ENCODE peak calls at places on chromosomes 5 and 9, in eight cellular contexts. E, Z, R, U, A, P, V and Q are unnamed samples.

GRCh38 chr9:12069366-12069765 is 623.8 kb upstream of the TYRP1 start:
- DNase-seq in V (no peak), A (no peak), U (no peak), Z (no peak), R (no peak), E (no peak), P (no peak), Q (no peak)

GRCh38 chr9:21616082-21616778 is 134.1 kb upstream of the IFNE start:
- DNase-seq in Z (no peak), P (no peak), E (no peak), R (peak), A (no peak), U (peak), V (no peak), Q (no peak)

GRCh38 chr5:129460121-129460950 is at the start of gene ADAMTS19:
- DNase-seq in Z (no peak), R (no peak), P (no peak), V (peak), E (peak), U (no peak), A (no peak), Q (no peak)

GRCh38 chr5:132417010-132417439 is 47.5 kb downstream of the SLC22A5 start:
- DNase-seq in E (no peak), U (no peak), P (peak), V (no peak), R (no peak), Z (no peak), A (peak), Q (no peak)

GRCh38 chr9:25677301-25678146 is 720 bp downstream of the TUSC1 start:
- DNase-seq in A (peak), P (peak), R (no peak), E (peak), U (no peak), V (peak), Z (peak), Q (peak)

GRCh38 chr9:91208837-91209236 is 152.9 kb downstream of the AUH start:
- DNase-seq in V (no peak), Z (no peak), U (no peak), E (no peak), A (no peak), R (no peak), P (no peak), Q (no peak)

GRCh38 chr9:122536138-122536537 is 9.0 kb upstream of the OR1N1 start:
- DNase-seq in E (no peak), A (no peak), Z (no peak), V (no peak), R (no peak), P (no peak), U (no peak), Q (no peak)

GRCh38 chr5:4159681-4160080 is 564.0 kb downstream of the IRX1 start:
- DNase-seq in U (no peak), P (no peak), A (peak), V (no peak), Z (no peak), R (no peak), E (no peak), Q (no peak)

GRCh38 chr5:98109561-98110006 is 663.9 kb upstream of the RGMB start:
- DNase-seq in E (no peak), U (no peak), R (no peak), A (no peak), Z (no peak), V (no peak), P (no peak), Q (no peak)

GRCh38 chr5:111999286-111999685 is 242.3 kb upstream of the NREP start:
- DNase-seq in R (no peak), A (no peak), P (no peak), E (no peak), U (no peak), V (no peak), Z (no peak), Q (no peak)

GRCh38 chr9:79254900-79255651 is 316.7 kb upstream of the TLE4 start:
- DNase-seq in Z (no peak), R (no peak), P (no peak), V (no peak), A (no peak), E (peak), U (no peak), Q (no peak)

GRCh38 chr9:120946259-120946658 is 19.7 kb upstream of the TRAF1 start:
- DNase-seq in U (no peak), V (no peak), R (no peak), E (no peak), A (no peak), P (no peak), Z (no peak), Q (no peak)

GRCh38 chr5:164335837-164336236 is 830.4 kb downstream of the MAT2B start:
- DNase-seq in R (no peak), V (no peak), E (no peak), Z (no peak), U (no peak), P (no peak), A (no peak), Q (no peak)

GRCh38 chr9:113986931-113987330 is 91.2 kb downstream of the AMBP start:
- DNase-seq in U (no peak), P (no peak), V (no peak), A (no peak), R (no peak), Z (no peak), E (no peak), Q (no peak)

GRCh38 chr5:6760636-6761035 is 47.4 kb downstream of the TENT4A start:
- DNase-seq in U (no peak), Z (no peak), P (no peak), A (no peak), V (no peak), E (no peak), R (no peak), Q (peak)

GRCh38 chr5:32223972-32224608 is 50.0 kb upstream of the GOLPH3 start:
- DNase-seq in U (no peak), A (peak), Z (no peak), V (no peak), E (peak), P (peak), R (peak), Q (no peak)

GRCh38 chr9:124280176-124280691 is 22.5 kb downstream of the NEK6 start:
- DNase-seq in P (peak), R (no peak), E (no peak), Z (peak), A (no peak), V (no peak), U (no peak), Q (no peak)

GRCh38 chr5:102807878-102808502 is 52.9 kb downstream of the PAM start:
- DNase-seq in V (peak), R (no peak), Z (no peak), P (no peak), E (peak), U (no peak), A (no peak), Q (no peak)

GRCh38 chr5:123528878-123529277 is 16.9 kb downstream of the CSNK1G3 start:
- DNase-seq in A (no peak), Z (no peak), E (no peak), U (no peak), V (no peak), P (no peak), R (no peak), Q (no peak)

GRCh38 chr5:142913728-142914338 is 143.7 kb downstream of the ARHGAP26 start:
- DNase-seq in P (no peak), A (no peak), V (no peak), R (no peak), E (no peak), U (no peak), Z (no peak), Q (no peak)

GRCh38 chr5:41213340-41213739 is at the start of gene C6:
- DNase-seq in A (no peak), U (no peak), Z (no peak), P (no peak), R (no peak), V (no peak), E (no peak), Q (no peak)

GRCh38 chr9:14307989-14308750 is 5.8 kb downstream of the NFIB start:
- DNase-seq in E (no peak), P (no peak), V (no peak), Z (no peak), A (no peak), R (no peak), U (no peak), Q (no peak)

GRCh38 chr9:84667571-84668203 is 1.8 kb upstream of the NTRK2 start:
- DNase-seq in U (no peak), R (no peak), V (peak), Z (no peak), E (peak), P (no peak), A (peak), Q (no peak)

GRCh38 chr5:9025942-9026341 is 519.9 kb downstream of the SEMA5A start:
- DNase-seq in E (no peak), A (no peak), R (no peak), P (no peak), Z (no peak), U (no peak), V (no peak), Q (no peak)

GRCh38 chr9:134169166-134169565 is 4.8 kb upstream of the RNU6ATAC start:
- DNase-seq in V (no peak), Z (no peak), P (no peak), R (no peak), A (no peak), E (no peak), U (no peak), Q (no peak)

GRCh38 chr5:109359643-109360042 is 50.1 kb downstream of the PJA2 start:
- DNase-seq in A (no peak), Z (no peak), U (no peak), V (no peak), P (no peak), E (no peak), R (no peak), Q (no peak)

GRCh38 chr9:114735732-114736131 is 53.7 kb upstream of the TEX48 start:
- DNase-seq in Z (no peak), U (no peak), A (no peak), E (no peak), R (no peak), P (no peak), V (no peak), Q (no peak)

GRCh38 chr9:132547976-132548730 is 34.3 kb upstream of the BARHL1 start:
- DNase-seq in E (no peak), U (no peak), P (no peak), A (no peak), R (no peak), Z (no peak), V (no peak), Q (no peak)

GRCh38 chr5:152051499-152052454 is 127.1 kb upstream of the GLRA1 start:
- DNase-seq in Z (no peak), U (no peak), A (no peak), V (no peak), E (peak), P (no peak), R (no peak), Q (no peak)

GRCh38 chr5:127599847-127600246 is 49.0 kb upstream of the CTXN3 start:
- DNase-seq in U (no peak), V (no peak), E (no peak), P (no peak), R (no peak), A (no peak), Z (no peak), Q (no peak)

GRCh38 chr5:127602481-127602880 is 46.4 kb upstream of the CTXN3 start:
- DNase-seq in E (peak), R (no peak), U (no peak), Z (no peak), A (no peak), P (no peak), V (no peak), Q (no peak)

GRCh38 chr5:127601601-127602000 is 47.3 kb upstream of the CTXN3 start:
- DNase-seq in A (no peak), E (no peak), Z (no peak), V (no peak), U (no peak), P (no peak), R (no peak), Q (no peak)

GRCh38 chr5:127601111-127601510 is 47.8 kb upstream of the CTXN3 start:
- DNase-seq in A (no peak), E (no peak), V (no peak), U (no peak), R (no peak), P (no peak), Z (no peak), Q (no peak)

GRCh38 chr5:127602896-127603470 is 45.9 kb upstream of the CTXN3 start:
- DNase-seq in R (no peak), U (no peak), P (no peak), E (no peak), A (no peak), Z (no peak), V (no peak), Q (no peak)
- TF ChIP-seq POLR2AphosphoS5 in R (no peak), U (no peak), P (no peak), E (no peak), A (no peak), Z (no peak), V (no peak), Q (no peak)

GRCh38 chr9:7592321-7593319 is 207.0 kb downstream of the DMAC1 start:
- DNase-seq in R (no peak), V (peak), P (no peak), Z (no peak), E (peak), A (no peak), U (no peak), Q (no peak)
- TF ChIP-seq CTCF in R (peak), V (no peak), P (no peak), Z (no peak), E (peak), A (no peak), U (no peak), Q (no peak)

GRCh38 chr5:34833991-34834793 is 4.8 kb upstream of the TTC23L start:
- DNase-seq in E (peak), Z (no peak), V (no peak), R (no peak), P (no peak), U (no peak), A (no peak), Q (no peak)
- TF ChIP-seq POLR2AphosphoS5 in E (peak), Z (no peak), V (peak), R (no peak), P (no peak), U (no peak), A (no peak), Q (peak)

GRCh38 chr9:109779711-109780452 is at the start of gene PALM2AKAP2:
- DNase-seq in P (peak), R (no peak), E (peak), Z (peak), U (no peak), A (peak), V (peak), Q (peak)
- TF ChIP-seq CTCF in P (no peak), R (no peak), E (no peak), Z (no peak), U (peak), A (no peak), V (peak), Q (no peak)

DNA sequence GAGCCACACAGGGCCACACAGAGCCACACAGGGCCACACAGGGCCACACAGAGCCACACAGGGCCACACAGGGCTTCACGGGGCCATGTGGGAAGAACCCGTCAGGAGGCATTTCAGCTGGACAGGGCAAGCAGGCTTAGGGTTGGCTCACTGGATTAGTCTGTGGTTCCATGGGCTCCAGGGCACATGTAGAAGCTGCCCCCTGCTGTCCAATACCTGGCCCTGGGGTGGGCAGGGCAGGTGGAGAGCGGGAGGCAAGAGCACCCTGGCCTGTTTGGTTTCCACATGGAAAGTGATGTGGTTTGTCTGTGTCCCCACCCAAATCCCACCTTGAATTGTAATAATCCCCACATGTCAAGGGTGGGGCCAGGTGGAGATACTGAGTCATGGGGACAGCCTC is 16.4 kb upstream of the LPCAT1 start:
- DNase-seq in R (no peak), A (peak), E (no peak), P (peak), U (no peak), Z (no peak), V (no peak), Q (peak)
- TF ChIP-seq POLR2AphosphoS5 in R (no peak), A (no peak), E (no peak), P (no peak), U (no peak), Z (no peak), V (no peak), Q (no peak)

GRCh38 chr5:24188196-24188595 is 456.6 kb downstream of the CDH10 start:
- DNase-seq in V (no peak), R (no peak), Z (no peak), U (no peak), E (no peak), A (no peak), P (no peak), Q (no peak)
- TF ChIP-seq CTCF in V (no peak), R (no peak), Z (no peak), U (no peak), E (no peak), A (no peak), P (no peak), Q (no peak)

GRCh38 chr9:81028504-81028903 is 660.8 kb downstream of the TLE1 start:
- DNase-seq in E (no peak), R (peak), U (peak), Z (no peak), P (no peak), V (no peak), A (no peak), Q (no peak)
- TF ChIP-seq POLR2AphosphoS5 in E (no peak), R (no peak), U (no peak), Z (no peak), P (no peak), V (peak), A (no peak), Q (no peak)

DNA sequence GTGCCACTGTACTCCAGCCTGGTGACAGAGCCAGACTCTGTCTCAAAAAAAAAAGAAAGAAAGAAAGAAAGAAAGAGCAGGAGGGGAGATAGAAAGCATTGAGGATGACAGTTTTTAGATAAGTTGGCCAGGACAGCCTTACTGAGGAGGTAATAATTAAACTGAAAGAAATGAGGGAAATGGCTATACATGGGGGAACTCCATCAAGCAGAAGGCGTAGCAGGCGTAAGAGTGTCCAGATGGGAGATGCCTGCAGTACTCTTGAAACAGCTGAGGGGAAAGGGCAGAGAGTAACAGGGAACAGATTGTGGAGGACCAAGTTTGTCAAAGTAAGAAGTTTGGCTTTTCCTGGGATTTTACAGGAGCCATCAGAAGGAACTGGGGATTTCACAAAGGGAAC is 57.5 kb downstream of the HMGCS1 start:
- DNase-seq in E (no peak), U (no peak), V (no peak), Z (no peak), A (no peak), R (no peak), P (no peak), Q (no peak)
- TF ChIP-seq CTCF in E (no peak), U (no peak), V (no peak), Z (no peak), A (no peak), R (no peak), P (no peak), Q (no peak)

GRCh38 chr9:69181908-69182353 is 7.9 kb downstream of the TJP2 start:
- DNase-seq in R (no peak), V (no peak), P (no peak), A (no peak), E (no peak), Z (no peak), U (no peak), Q (no peak)
- TF ChIP-seq POLR2AphosphoS5 in R (no peak), V (peak), P (no peak), A (no peak), E (no peak), Z (no peak), U (no peak), Q (no peak)

DNA sequence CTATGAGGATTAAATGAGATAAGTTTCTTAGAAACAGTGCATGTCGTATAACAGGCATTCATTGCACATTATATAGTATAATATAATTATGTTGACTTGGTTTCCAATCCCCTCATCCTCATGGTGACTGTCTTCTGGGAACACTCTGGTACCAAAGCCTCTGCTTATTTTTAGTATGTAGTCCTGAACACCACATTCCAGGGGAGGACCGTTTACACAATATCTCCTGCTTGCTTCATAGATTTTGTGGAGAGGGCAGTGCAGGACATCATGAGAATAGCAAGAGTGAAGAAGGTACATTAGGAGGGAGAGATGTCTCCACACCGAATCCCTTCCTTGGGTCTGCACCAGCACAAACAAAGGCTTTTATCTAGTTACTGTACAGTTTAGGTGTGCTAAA is 20.5 kb upstream of the BHMT start:
- DNase-seq in V (no peak), P (no peak), U (no peak), A (no peak), E (no peak), R (no peak), Z (no peak), Q (no peak)
- TF ChIP-seq CTCF in V (no peak), P (no peak), U (no peak), A (no peak), E (no peak), R (no peak), Z (no peak), Q (no peak)